ENCODE peak calls at places on chromosomes 5 and 9, in six cellular contexts. Q is cardiac muscle cell; T is NCI-H1105; R is germinal center; H is activated CD8-positive, alpha-beta memory T cell treated with anti-CD3 and anti-CD28 coated beads for 48 hours; I is CD8-positive, alpha-beta memory T cell. E is an unnamed sample.

GRCh38 chr9:77714077-77714549 is 66.0 kb upstream of the GNA14 start:
- DNase-seq in Q (no peak), T (no peak), R (no peak), H (no peak), I (no peak), E (no peak)

GRCh38 chr9:97555164-97555563 is 53.7 kb downstream of the TMOD1 start:
- DNase-seq in Q (no peak), T (no peak), R (no peak), H (no peak), I (no peak), E (no peak)

GRCh38 chr9:137466041-137466799 is 7.1 kb upstream of the NSMF start:
- DNase-seq in Q (no peak), T (no peak), R (no peak), H (no peak), I (no peak), E (no peak)

GRCh38 chr5:86880785-86881492 is 263.2 kb downstream of the COX7C start:
- DNase-seq in Q (peak), T (peak), R (peak), H (no peak), I (peak), E (peak)

GRCh38 chr9:13324988-13325387 is 45.5 kb upstream of the MPDZ start:
- DNase-seq in Q (no peak), T (no peak), R (no peak), H (no peak), I (no peak), E (no peak)

GRCh38 chr5:167759411-167759821 is 532.0 kb upstream of the WWC1 start:
- DNase-seq in Q (no peak), T (no peak), R (no peak), H (no peak), I (no peak), E (no peak)

GRCh38 chr9:4680178-4680535 is 788 bp downstream of the CDC37L1 start:
- DNase-seq in Q (no peak), T (no peak), R (no peak), H (no peak), I (no peak), E (no peak)

GRCh38 chr5:142486581-142486980 is 161.8 kb upstream of the SPRY4 start:
- DNase-seq in Q (no peak), T (no peak), R (no peak), H (no peak), I (no peak), E (no peak)

GRCh38 chr5:150448353-150448752 is 1.2 kb downstream of the RPS14 start:
- DNase-seq in Q (no peak), T (no peak), R (no peak), H (no peak), I (no peak), E (no peak)

GRCh38 chr5:133610489-133611356 is 1.6 kb downstream of the FSTL4 start:
- DNase-seq in Q (peak), T (no peak), R (peak), H (no peak), I (no peak), E (peak)

GRCh38 chr5:43891112-43891511 is 288.1 kb downstream of the NNT start:
- DNase-seq in Q (no peak), T (no peak), R (no peak), H (no peak), I (no peak), E (no peak)

GRCh38 chr5:38208782-38209378 is 49.5 kb upstream of the EGFLAM start:
- DNase-seq in Q (peak), T (peak), R (no peak), H (no peak), I (no peak), E (peak)

GRCh38 chr5:109866051-109866450 is 176.3 kb downstream of the MAN2A1 start:
- DNase-seq in Q (no peak), T (no peak), R (no peak), H (no peak), I (no peak), E (no peak)

GRCh38 chr5:116358911-116359418 is 215.7 kb downstream of the SEMA6A start:
- DNase-seq in Q (no peak), T (no peak), R (peak), H (no peak), I (no peak), E (no peak)

GRCh38 chr9:113387560-113388230 is 10.9 kb upstream of the HDHD3 start:
- DNase-seq in Q (no peak), T (no peak), R (no peak), H (no peak), I (no peak), E (no peak)

GRCh38 chr9:72315089-72315509 is 49.9 kb downstream of the ZFAND5 start:
- DNase-seq in Q (peak), T (peak), R (no peak), H (no peak), I (no peak), E (no peak)

GRCh38 chr5:113199122-113199905 is 222.7 kb downstream of the DCP2 start:
- DNase-seq in Q (no peak), T (no peak), R (no peak), H (no peak), I (no peak), E (no peak)

GRCh38 chr9:134059188-134059641 is 8.6 kb downstream of the BRD3 start:
- DNase-seq in Q (no peak), T (no peak), R (no peak), H (no peak), I (no peak), E (no peak)

GRCh38 chr5:58354827-58355226 is 105.1 kb downstream of the PLK2 start:
- DNase-seq in Q (no peak), T (no peak), R (no peak), H (no peak), I (no peak), E (no peak)

GRCh38 chr9:76987594-76988200 is 31.8 kb upstream of the FOXB2 start:
- DNase-seq in Q (peak), T (peak), R (peak), H (no peak), I (no peak), E (peak)

GRCh38 chr5:126811515-126812198 is 34.7 kb downstream of the LMNB1 start:
- DNase-seq in Q (no peak), T (no peak), R (no peak), H (no peak), I (no peak), E (no peak)

GRCh38 chr5:142568996-142569335 is 116.9 kb downstream of the FGF1 start:
- DNase-seq in Q (no peak), T (no peak), R (no peak), H (no peak), I (no peak), E (no peak)

GRCh38 chr5:171152382-171152781 is 156.7 kb upstream of the TLX3 start:
- DNase-seq in Q (no peak), T (peak), R (no peak), H (no peak), I (no peak), E (no peak)

GRCh38 chr5:54701179-54701578 is 183.6 kb downstream of the SNX18 start:
- DNase-seq in Q (peak), T (no peak), R (no peak), H (no peak), I (no peak), E (no peak)

GRCh38 chr5:176902102-176902814 is 3.1 kb upstream of the HK3 start:
- DNase-seq in Q (no peak), T (no peak), R (no peak), H (no peak), I (no peak), E (no peak)

GRCh38 chr5:77935516-77936364 is 159.6 kb upstream of the TBCA start:
- DNase-seq in Q (no peak), T (no peak), R (no peak), H (no peak), I (no peak), E (no peak)

GRCh38 chr9:34796924-34797323 is 87.0 kb upstream of the CCL21 start:
- DNase-seq in Q (no peak), T (no peak), R (no peak), H (no peak), I (no peak), E (no peak)

GRCh38 chr9:136793063-136793946 is 2.2 kb downstream of the TMEM141 start:
- DNase-seq in Q (peak), T (no peak), R (no peak), H (no peak), I (no peak), E (no peak)

GRCh38 chr5:13746026-13746425 is 198.5 kb downstream of the DNAH5 start:
- DNase-seq in Q (no peak), T (no peak), R (no peak), H (no peak), I (no peak), E (no peak)

GRCh38 chr5:14399054-14399657 is 182.4 kb upstream of the OTULINL start:
- DNase-seq in Q (peak), T (peak), R (peak), H (no peak), I (no peak), E (peak)

GRCh38 chr5:67196537-67197059 is at the start of gene CD180:
- DNase-seq in Q (no peak), T (no peak), R (peak), H (no peak), I (no peak), E (no peak)

GRCh38 chr5:6573651-6574101 is 59.2 kb downstream of the NSUN2 start:
- DNase-seq in Q (peak), T (no peak), R (no peak), H (no peak), I (no peak), E (no peak)

GRCh38 chr9:8613346-8613825 is 813.8 kb upstream of the DMAC1 start:
- DNase-seq in Q (peak), T (no peak), R (no peak), H (no peak), I (no peak), E (no peak)

GRCh38 chr9:76377791-76378190 is 16.4 kb downstream of the RFK start:
- DNase-seq in Q (no peak), T (no peak), R (no peak), H (no peak), I (no peak), E (no peak)

GRCh38 chr9:93012998-93013855 is 45.3 kb upstream of the SUSD3 start:
- DNase-seq in Q (no peak), T (no peak), R (no peak), H (no peak), I (no peak), E (no peak)

GRCh38 chr5:54785729-54786548 is 199.5 kb downstream of the ESM1 start:
- DNase-seq in Q (peak), T (no peak), R (no peak), H (no peak), I (no peak), E (no peak)